ENCODE peak calls at places on chromosomes 11 and 22, in five cellular contexts. G is upper lobe of left lung, O is GM12878, B is K562, N is HepG2. Q is an unnamed sample. For H3K27me3, the result is how much of the 10 kb centered on the place peaks cover.

GRCh38 chr11:1820463-1821325 is 14.1 kb upstream of the SYT8 start:
- ATAC-seq in O (no peak), G (no peak), B (no peak), N (no peak), Q (no peak)

GRCh38 chr11:61325649-61326414 is 7.1 kb downstream of the DDB1 start:
- ATAC-seq in G (no peak), B (no peak), O (no peak), N (no peak), Q (no peak)

GRCh38 chr11:9738700-9739099 is 74.8 kb downstream of the SWAP70 start:
- ATAC-seq in B (no peak), O (no peak), G (no peak), N (no peak), Q (no peak)

GRCh38 chr11:19739872-19740271 is 27.2 kb downstream of the NAV2 start:
- ATAC-seq in O (no peak), N (peak), B (peak), G (no peak), Q (peak)

GRCh38 chr11:120131941-120132644 is 5.8 kb downstream of the TRIM29 start:
- ATAC-seq in O (no peak), G (no peak), B (no peak), N (no peak), Q (no peak)

GRCh38 chr11:8318536-8318935 is 54.9 kb upstream of the LMO1 start:
- ATAC-seq in O (peak), N (peak), G (no peak), B (peak), Q (no peak)

GRCh38 chr11:45094958-45095690 is 51.3 kb upstream of the PRDM11 start:
- ATAC-seq in B (no peak), N (no peak), G (no peak), O (no peak), Q (no peak)

GRCh38 chr11:10930224-10930960 is 72.5 kb upstream of the ZBED5 start:
- ATAC-seq in O (peak), N (peak), G (no peak), B (no peak), Q (peak)

GRCh38 chr11:119722281-119722794 is 6.7 kb downstream of the NECTIN1 start:
- ATAC-seq in B (no peak), O (peak), N (no peak), G (no peak), Q (no peak)

GRCh38 chr11:120645639-120646038 is 134.1 kb downstream of the GRIK4 start:
- ATAC-seq in O (no peak), N (no peak), B (no peak), G (no peak), Q (no peak)

GRCh38 chr11:84634309-84634708 is 992.8 kb downstream of the DLG2 start:
- ATAC-seq in G (no peak), N (no peak), B (no peak), O (no peak), Q (no peak)

GRCh38 chr11:19816040-19816439 is 103.4 kb downstream of the NAV2 start:
- ATAC-seq in N (no peak), G (no peak), O (no peak), B (no peak), Q (no peak)

GRCh38 chr11:108984548-108984947 is 319.7 kb downstream of the DDX10 start:
- ATAC-seq in N (no peak), G (no peak), B (no peak), O (no peak), Q (no peak)

GRCh38 chr11:129365816-129366215 is 9.8 kb upstream of the BARX2 start:
- ATAC-seq in N (no peak), G (no peak), B (no peak), O (no peak), Q (no peak)

GRCh38 chr22:23249506-23250423 is 69.5 kb downstream of the BCR start:
- ATAC-seq in O (no peak), N (no peak), G (no peak), B (peak), Q (peak)

GRCh38 chr11:20623258-20623657 is 23.9 kb downstream of the SLC6A5 start:
- ATAC-seq in N (no peak), G (no peak), B (no peak), O (no peak), Q (no peak)

GRCh38 chr22:33542153-33542552 is 378.1 kb downstream of the LARGE1 start:
- ATAC-seq in G (no peak), N (no peak), O (no peak), B (no peak), Q (no peak)

GRCh38 chr22:25672685-25673084 is 69.3 kb upstream of the MYO18B start:
- ATAC-seq in O (no peak), N (no peak), B (no peak), G (no peak), Q (no peak)

GRCh38 chr11:9132203-9132878 is 40.9 kb upstream of the SCUBE2 start:
- ATAC-seq in O (peak), G (no peak), N (no peak), B (no peak), Q (no peak)

DNA sequence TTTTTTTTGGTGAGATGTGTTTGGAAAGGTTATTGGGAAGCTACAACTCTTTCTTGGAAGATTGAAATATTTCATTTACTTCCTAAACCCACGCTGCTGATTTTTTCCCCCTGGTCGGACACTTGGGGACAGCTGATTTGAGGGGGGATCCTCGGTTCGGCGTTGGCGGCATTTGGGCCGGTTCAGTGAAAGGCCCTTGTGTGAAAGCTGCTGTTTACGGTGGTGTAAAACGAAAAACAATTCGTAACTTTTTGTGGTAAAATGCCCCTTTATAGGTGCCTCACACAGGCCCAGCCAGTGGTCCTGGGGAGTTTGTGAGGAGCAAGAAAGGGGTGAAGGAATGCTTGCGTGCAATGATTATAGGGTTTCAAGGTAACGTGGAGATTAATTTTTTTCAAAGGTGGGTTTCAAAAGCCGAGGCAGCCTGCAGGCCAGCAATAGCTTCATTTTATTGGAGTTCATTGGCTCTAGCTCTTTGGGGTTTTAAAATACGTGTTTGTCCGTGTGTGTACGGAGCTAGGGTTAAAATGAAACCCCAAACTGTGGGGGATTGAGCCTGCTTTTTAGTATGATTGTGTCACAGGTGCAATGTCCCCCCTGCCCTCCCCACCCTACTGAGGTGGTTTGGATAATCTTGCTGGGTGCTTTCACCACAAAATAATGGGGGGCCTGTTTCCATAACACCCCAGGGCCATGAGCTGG is 77.2 kb upstream of the PPARA start:
- ATAC-seq in G (no peak), B (no peak), O (no peak), N (no peak), Q (no peak)
- TF ChIP-seq EP300 in G (no peak), B (no peak), O (no peak), N (no peak), Q (no peak)

GRCh38 chr22:37075046-37075445 is 23.5 kb downstream of the KCTD17 start:
- ATAC-seq in O (peak), G (no peak), N (no peak), B (no peak), Q (no peak)

GRCh38 chr22:37070744-37071143 is 19.2 kb downstream of the KCTD17 start:
- ATAC-seq in B (no peak), N (no peak), O (no peak), G (no peak), Q (no peak)

GRCh38 chr22:37074537-37074936 is 23.0 kb downstream of the KCTD17 start:
- ATAC-seq in N (peak), O (no peak), G (no peak), B (no peak), Q (no peak)

GRCh38 chr22:37070334-37070733 is 18.8 kb downstream of the KCTD17 start:
- ATAC-seq in N (no peak), O (no peak), G (no peak), B (no peak), Q (no peak)

DNA sequence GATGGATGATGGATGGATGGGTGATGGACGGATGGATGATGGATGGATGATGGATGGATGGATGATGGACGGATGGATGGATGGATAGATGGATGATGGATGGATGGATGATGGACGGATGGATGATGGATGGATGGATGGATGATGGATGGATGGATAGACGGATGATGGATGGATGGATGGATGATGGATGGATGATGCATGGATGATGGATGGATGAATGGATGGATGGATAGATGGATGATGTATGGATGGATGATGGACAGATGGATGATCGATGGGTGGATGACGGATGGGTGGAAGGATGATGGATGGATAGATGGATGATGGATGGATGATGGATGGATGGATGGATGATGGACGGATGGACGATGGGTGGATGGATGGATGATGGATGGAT is 21.1 kb downstream of the KCTD17 start:
- ATAC-seq in B (no peak), N (no peak), O (no peak), G (no peak), Q (no peak)
- H3K27me3 ChIP-seq in B (under half), N (under half), O (under half), G (under half), Q (half or more)

GRCh38 chr11:114180301-114181055 is 115.7 kb upstream of the NNMT start:
- ATAC-seq in B (peak), N (peak), O (peak), G (peak), Q (no peak)

GRCh38 chr11:114181195-114181594 is 115.0 kb upstream of the NNMT start:
- ATAC-seq in N (no peak), O (no peak), G (no peak), B (no peak), Q (no peak)

GRCh38 chr11:114183041-114183511 is 113.1 kb upstream of the NNMT start:
- ATAC-seq in N (no peak), O (no peak), G (no peak), B (peak), Q (no peak)

GRCh38 chr11:114181752-114182151 is 114.4 kb upstream of the NNMT start:
- ATAC-seq in B (no peak), N (no peak), G (no peak), O (no peak), Q (no peak)

GRCh38 chr11:114182471-114182968 is 113.7 kb upstream of the NNMT start:
- ATAC-seq in N (no peak), G (no peak), B (no peak), O (no peak), Q (no peak)
- TF ChIP-seq EP300 in N (no peak), G (no peak), B (no peak), O (no peak), Q (no peak)

GRCh38 chr22:41910599-41911291 is 4.1 kb downstream of the SHISA8 start:
- ATAC-seq in B (no peak), G (no peak), O (no peak), N (peak), Q (peak)
- H3K27me3 ChIP-seq in B (under half), G (half or more), O (under half), N (under half), Q (half or more)

GRCh38 chr22:38202437-38203089 is 769 bp downstream of the MAFF start:
- ATAC-seq in N (peak), O (peak), B (peak), G (peak), Q (peak)
- TF ChIP-seq EP300 in N (no peak), O (no peak), B (no peak), G (peak), Q (peak)

DNA sequence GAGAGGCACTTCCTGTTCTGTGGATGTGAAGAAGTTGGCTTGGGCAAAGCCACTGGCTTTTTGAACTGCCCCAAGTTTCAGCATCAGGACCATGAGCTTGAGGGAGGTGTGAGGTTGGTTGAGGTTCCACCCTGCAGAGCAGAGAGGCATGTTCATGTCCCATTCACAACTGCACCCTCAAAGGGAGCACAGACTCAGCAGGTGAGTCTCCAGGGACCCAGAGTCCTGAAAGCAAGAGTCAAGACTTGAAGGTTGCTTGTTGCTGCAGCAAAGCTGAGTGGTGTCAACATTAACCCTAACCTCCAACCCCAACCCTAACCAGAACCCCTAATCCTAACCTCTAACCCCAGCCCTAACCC is 556.3 kb downstream of the BRD1 start:
- ATAC-seq in B (no peak), N (no peak), O (no peak), G (no peak), Q (no peak)
- H3K27me3 ChIP-seq in B (under half), N (under half), O (under half), G (under half), Q (half or more)

GRCh38 chr11:112961146-112961668 is at the start of gene NCAM1:
- ATAC-seq in G (no peak), N (peak), O (no peak), B (peak), Q (peak)
- TF ChIP-seq EP300 in G (no peak), N (no peak), O (no peak), B (no peak), Q (no peak)

GRCh38 chr11:36192723-36193619 is 96.3 kb downstream of the COMMD9 start:
- ATAC-seq in G (no peak), O (peak), N (no peak), B (peak), Q (no peak)
- H3K27me3 ChIP-seq in G (under half), O (under half), N (under half), B (under half), Q (under half)

GRCh38 chr11:18590573-18590972 is 2.0 kb upstream of the UEVLD start:
- ATAC-seq in N (peak), G (no peak), B (no peak), O (peak), Q (no peak)

GRCh38 chr11:18588297-18589252 is at the start of gene UEVLD:
- ATAC-seq in O (peak), N (peak), G (peak), B (peak), Q (peak)
- TF ChIP-seq EP300 in O (no peak), N (no peak), G (peak), B (no peak), Q (peak)

GRCh38 chr11:103894034-103894433 is 142.4 kb upstream of the DDI1 start:
- ATAC-seq in B (no peak), N (no peak), O (no peak), G (no peak), Q (no peak)
- H3K27me3 ChIP-seq in B (under half), N (under half), O (under half), G (under half), Q (under half)

Q was measured in gastroesophageal sphincter.